ENCODE peak calls at places on chromosome 6, in six cellular contexts. One of them, this sample, is unnamed.
A peak's percentile ranks its signal among the peaks of the same experiment; 100 is the strongest.

GRCh38 chr6:30682181-30683117 is 4.0 kb downstream of the PPP1R18 start:
- DNase-seq in CD4-positive, alpha-beta memory T cell: peak; percentile 89
- DNase-seq in HL-60: peak; percentile 99
- DNase-seq in lower lobe of right lung: peak; percentile 91
- DNase-seq in mesendoderm: peak; percentile 92
- DNase-seq in suprapubic skin: peak; percentile 92
- DNase-seq in this sample: peak; percentile 99

GRCh38 chr6:292506-293184 is 358 bp downstream of the DUSP22 start:
- DNase-seq in lower lobe of right lung: peak; percentile 89
- DNase-seq in HL-60: peak; percentile 86
- DNase-seq in CD4-positive, alpha-beta memory T cell: peak; percentile 75
- DNase-seq in mesendoderm: peak; percentile 62
- DNase-seq in suprapubic skin: peak; percentile 90
- DNase-seq in this sample: peak; percentile 98

GRCh38 chr6:53794720-53795253 is at the start of gene LRRC1:
- DNase-seq in HL-60: peak; percentile 79
- DNase-seq in lower lobe of right lung: peak; percentile 94
- DNase-seq in suprapubic skin: peak; percentile 92
- DNase-seq in CD4-positive, alpha-beta memory T cell: peak; percentile 84
- DNase-seq in mesendoderm: peak; percentile 95
- DNase-seq in this sample: peak; percentile 97

GRCh38 chr6:41777886-41778285 is 1.8 kb downstream of the FRS3 start:
- DNase-seq in suprapubic skin: peak; percentile 52
- DNase-seq in HL-60: no peak
- DNase-seq in CD4-positive, alpha-beta memory T cell: no peak
- DNase-seq in mesendoderm: no peak
- DNase-seq in lower lobe of right lung: no peak
- DNase-seq in this sample: no peak

GRCh38 chr6:11675610-11676009 is 103.0 kb downstream of the ADTRP start:
- DNase-seq in lower lobe of right lung: no peak
- DNase-seq in HL-60: no peak
- DNase-seq in CD4-positive, alpha-beta memory T cell: no peak
- DNase-seq in suprapubic skin: no peak
- DNase-seq in mesendoderm: no peak
- DNase-seq in this sample: no peak

GRCh38 chr6:44059359-44060342 is 67.6 kb downstream of the MRPL14 start:
- DNase-seq in HL-60: peak; percentile 86
- DNase-seq in mesendoderm: no peak
- DNase-seq in suprapubic skin: no peak
- DNase-seq in lower lobe of right lung: peak; percentile 84
- DNase-seq in CD4-positive, alpha-beta memory T cell: no peak
- DNase-seq in this sample: no peak

GRCh38 chr6:56638760-56639159 is 3.9 kb downstream of the DST start:
- DNase-seq in mesendoderm: no peak
- DNase-seq in lower lobe of right lung: no peak
- DNase-seq in suprapubic skin: no peak
- DNase-seq in CD4-positive, alpha-beta memory T cell: no peak
- DNase-seq in HL-60: no peak
- DNase-seq in this sample: no peak

GRCh38 chr6:121356575-121356974 is 22.3 kb upstream of the TBC1D32 start:
- DNase-seq in HL-60: no peak
- DNase-seq in CD4-positive, alpha-beta memory T cell: no peak
- DNase-seq in lower lobe of right lung: no peak
- DNase-seq in mesendoderm: no peak
- DNase-seq in suprapubic skin: no peak
- DNase-seq in this sample: no peak

GRCh38 chr6:170038717-170039116 is 252.2 kb downstream of the DLL1 start:
- DNase-seq in suprapubic skin: peak; percentile 37
- DNase-seq in lower lobe of right lung: peak; percentile 34
- DNase-seq in HL-60: no peak
- DNase-seq in CD4-positive, alpha-beta memory T cell: no peak
- DNase-seq in mesendoderm: no peak
- DNase-seq in this sample: peak; percentile 16

GRCh38 chr6:158353851-158354508 is 41.7 kb downstream of the TULP4 start:
- DNase-seq in lower lobe of right lung: no peak
- DNase-seq in mesendoderm: no peak
- DNase-seq in HL-60: no peak
- DNase-seq in CD4-positive, alpha-beta memory T cell: no peak
- DNase-seq in suprapubic skin: no peak
- DNase-seq in this sample: no peak

GRCh38 chr6:133587841-133588240 is 301.1 kb upstream of the TCF21 start:
- DNase-seq in lower lobe of right lung: no peak
- DNase-seq in suprapubic skin: no peak
- DNase-seq in HL-60: no peak
- DNase-seq in CD4-positive, alpha-beta memory T cell: no peak
- DNase-seq in mesendoderm: no peak
- DNase-seq in this sample: no peak

GRCh38 chr6:33192671-33193602 is 670 bp upstream of the COL11A2 start:
- DNase-seq in mesendoderm: no peak
- DNase-seq in lower lobe of right lung: no peak
- DNase-seq in CD4-positive, alpha-beta memory T cell: peak; percentile 11
- DNase-seq in HL-60: no peak
- DNase-seq in suprapubic skin: no peak
- DNase-seq in this sample: peak; percentile 86

GRCh38 chr6:6825153-6825847 is 236.8 kb downstream of the LY86 start:
- DNase-seq in lower lobe of right lung: no peak
- DNase-seq in mesendoderm: peak; percentile 37
- DNase-seq in suprapubic skin: no peak
- DNase-seq in HL-60: no peak
- DNase-seq in CD4-positive, alpha-beta memory T cell: no peak
- DNase-seq in this sample: no peak

DNA sequence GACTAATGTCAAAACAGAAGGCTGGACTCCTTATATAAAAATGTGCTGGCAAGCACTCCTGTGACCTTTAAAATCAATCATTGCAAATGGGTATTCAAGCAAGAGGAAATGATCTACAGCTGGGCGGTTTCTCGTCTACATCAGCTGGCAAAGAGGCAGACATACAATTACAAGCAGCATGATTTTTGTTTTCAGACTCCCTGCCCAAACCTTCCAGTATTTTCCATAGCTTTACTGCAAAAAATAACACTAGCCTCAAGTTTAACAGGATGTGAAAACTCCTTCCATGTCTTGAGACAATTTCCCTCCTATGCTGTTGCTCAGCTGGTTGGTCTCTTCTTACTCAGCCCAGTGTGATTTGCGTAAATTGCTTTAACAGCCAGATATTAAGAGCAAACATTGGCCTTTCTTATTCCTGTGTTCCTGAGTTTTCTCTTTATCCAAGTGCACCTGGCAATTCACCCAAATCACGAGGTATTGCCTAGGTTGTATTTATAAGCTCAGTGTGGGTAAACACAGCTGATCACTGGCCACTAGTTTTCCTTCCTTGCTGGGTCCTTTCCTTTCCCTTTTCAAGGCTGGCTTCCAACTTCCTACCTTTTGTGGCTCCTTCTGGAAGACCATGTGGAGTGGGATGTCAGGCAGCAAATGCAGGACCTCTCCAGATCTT is 130.4 kb downstream of the MOXD1 start:
- DNase-seq in HL-60: no peak
- DNase-seq in mesendoderm: no peak
- DNase-seq in lower lobe of right lung: no peak
- DNase-seq in suprapubic skin: no peak
- DNase-seq in CD4-positive, alpha-beta memory T cell: no peak
- DNase-seq in this sample: no peak
- H3K4me3 ChIP-seq in HL-60: no peak overlapping the region
- H3K4me3 ChIP-seq in mesendoderm: no peak overlapping the region
- H3K4me3 ChIP-seq in lower lobe of right lung: no peak overlapping the region
- H3K4me3 ChIP-seq in suprapubic skin: no peak overlapping the region
- H3K4me3 ChIP-seq in CD4-positive, alpha-beta memory T cell: no peak overlapping the region
- H3K4me3 ChIP-seq in this sample: no peak overlapping the region

GRCh38 chr6:160007581-160007980 is 38.7 kb downstream of the IGF2R start:
- DNase-seq in mesendoderm: no peak
- DNase-seq in suprapubic skin: no peak
- DNase-seq in HL-60: no peak
- DNase-seq in lower lobe of right lung: no peak
- DNase-seq in CD4-positive, alpha-beta memory T cell: no peak
- DNase-seq in this sample: no peak

GRCh38 chr6:160005861-160006540 is 37.1 kb downstream of the IGF2R start:
- DNase-seq in lower lobe of right lung: peak; percentile 56
- DNase-seq in CD4-positive, alpha-beta memory T cell: no peak
- DNase-seq in suprapubic skin: no peak
- DNase-seq in HL-60: no peak
- DNase-seq in mesendoderm: no peak
- DNase-seq in this sample: peak; percentile 76

GRCh38 chr6:160007118-160007517 is 38.2 kb downstream of the IGF2R start:
- DNase-seq in HL-60: no peak
- DNase-seq in CD4-positive, alpha-beta memory T cell: no peak
- DNase-seq in lower lobe of right lung: no peak
- DNase-seq in suprapubic skin: no peak
- DNase-seq in mesendoderm: no peak
- DNase-seq in this sample: no peak

GRCh38 chr6:160013987-160014868 is 45.3 kb downstream of the IGF2R start:
- DNase-seq in HL-60: no peak
- DNase-seq in mesendoderm: no peak
- DNase-seq in suprapubic skin: no peak
- DNase-seq in lower lobe of right lung: no peak
- DNase-seq in CD4-positive, alpha-beta memory T cell: no peak
- DNase-seq in this sample: no peak

GRCh38 chr6:160010067-160010466 is 41.2 kb downstream of the IGF2R start:
- DNase-seq in HL-60: no peak
- DNase-seq in CD4-positive, alpha-beta memory T cell: no peak
- DNase-seq in lower lobe of right lung: no peak
- DNase-seq in mesendoderm: no peak
- DNase-seq in suprapubic skin: no peak
- DNase-seq in this sample: no peak
- H3K27ac ChIP-seq in HL-60: no peak overlapping the region
- H3K27ac ChIP-seq in CD4-positive, alpha-beta memory T cell: no peak overlapping the region
- H3K27ac ChIP-seq in lower lobe of right lung: no peak overlapping the region
- H3K27ac ChIP-seq in mesendoderm: no peak overlapping the region
- H3K27ac ChIP-seq in suprapubic skin: no peak overlapping the region
- H3K27ac ChIP-seq in this sample: no peak overlapping the region

DNA sequence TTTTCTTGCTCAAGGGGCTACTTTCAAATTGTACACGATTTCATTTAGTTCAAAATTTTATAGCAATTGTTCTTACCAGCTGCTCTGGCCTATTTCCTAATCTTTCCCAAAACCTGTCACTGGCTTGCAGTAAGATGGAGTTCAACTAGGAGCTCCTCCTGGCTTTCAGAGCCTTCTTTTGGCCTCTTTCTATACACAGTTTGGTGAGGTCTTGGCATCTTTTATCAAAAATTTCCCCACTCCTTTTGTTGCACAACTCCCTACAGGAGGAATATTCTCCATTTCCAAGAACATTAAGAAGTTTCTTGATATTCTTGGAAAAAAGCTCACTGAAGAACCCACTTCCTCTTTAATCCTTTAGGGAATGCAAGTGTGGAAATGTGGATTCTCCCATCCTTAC is 171.2 kb upstream of the KCNK16 start:
- DNase-seq in suprapubic skin: no peak
- DNase-seq in mesendoderm: no peak
- DNase-seq in lower lobe of right lung: no peak
- DNase-seq in CD4-positive, alpha-beta memory T cell: no peak
- DNase-seq in HL-60: no peak
- DNase-seq in this sample: no peak
- H3K4me3 ChIP-seq in suprapubic skin: no peak overlapping the region
- H3K4me3 ChIP-seq in mesendoderm: no peak overlapping the region
- H3K4me3 ChIP-seq in lower lobe of right lung: no peak overlapping the region
- H3K4me3 ChIP-seq in CD4-positive, alpha-beta memory T cell: no peak overlapping the region
- H3K4me3 ChIP-seq in HL-60: no peak overlapping the region
- H3K4me3 ChIP-seq in this sample: no peak overlapping the region

GRCh38 chr6:155047523-155047922 is 52.4 kb downstream of the TIAM2 start:
- DNase-seq in mesendoderm: no peak
- DNase-seq in HL-60: no peak
- DNase-seq in suprapubic skin: no peak
- DNase-seq in lower lobe of right lung: no peak
- DNase-seq in CD4-positive, alpha-beta memory T cell: no peak
- DNase-seq in this sample: no peak

GRCh38 chr6:155042983-155043382 is 47.9 kb downstream of the TIAM2 start:
- DNase-seq in CD4-positive, alpha-beta memory T cell: no peak
- DNase-seq in lower lobe of right lung: no peak
- DNase-seq in suprapubic skin: no peak
- DNase-seq in mesendoderm: no peak
- DNase-seq in HL-60: no peak
- DNase-seq in this sample: no peak

GRCh38 chr6:155041781-155042279 is 46.7 kb downstream of the TIAM2 start:
- DNase-seq in HL-60: no peak
- DNase-seq in suprapubic skin: no peak
- DNase-seq in lower lobe of right lung: no peak
- DNase-seq in CD4-positive, alpha-beta memory T cell: no peak
- DNase-seq in mesendoderm: no peak
- DNase-seq in this sample: no peak

GRCh38 chr6:155050311-155050710 is 55.2 kb downstream of the TIAM2 start:
- DNase-seq in mesendoderm: no peak
- DNase-seq in lower lobe of right lung: no peak
- DNase-seq in suprapubic skin: no peak
- DNase-seq in HL-60: no peak
- DNase-seq in CD4-positive, alpha-beta memory T cell: peak; percentile 46
- DNase-seq in this sample: no peak

GRCh38 chr6:155045561-155046404 is 50.7 kb downstream of the TIAM2 start:
- DNase-seq in CD4-positive, alpha-beta memory T cell: no peak
- DNase-seq in HL-60: no peak
- DNase-seq in suprapubic skin: no peak
- DNase-seq in mesendoderm: no peak
- DNase-seq in lower lobe of right lung: no peak
- DNase-seq in this sample: no peak
- H3K27ac ChIP-seq in CD4-positive, alpha-beta memory T cell: no peak overlapping the region
- H3K27ac ChIP-seq in HL-60: no peak overlapping the region
- H3K27ac ChIP-seq in suprapubic skin: no peak overlapping the region
- H3K27ac ChIP-seq in mesendoderm: no peak overlapping the region
- H3K27ac ChIP-seq in lower lobe of right lung: no peak overlapping the region
- H3K27ac ChIP-seq in this sample: no peak overlapping the region

DNA sequence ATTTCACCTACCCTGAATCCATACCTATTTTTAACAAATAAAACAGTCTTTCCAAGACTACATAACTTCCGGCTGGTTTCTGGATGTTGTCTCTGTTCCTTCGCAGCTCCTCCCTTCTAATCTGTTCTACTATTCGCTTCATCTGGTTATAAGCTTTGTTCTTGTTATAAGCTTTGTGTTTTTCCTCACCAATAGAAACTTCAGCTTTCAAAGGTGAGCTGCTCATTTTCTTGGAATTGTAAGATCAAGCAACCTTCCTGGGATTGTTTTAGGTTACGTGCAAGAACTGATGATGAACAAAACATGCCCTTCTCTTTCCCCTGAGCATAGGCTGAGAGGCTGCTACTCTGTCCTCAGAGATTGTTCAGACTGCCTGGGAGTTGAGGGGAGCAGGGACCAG is 2.1 kb downstream of the GFOD1 start:
- DNase-seq in mesendoderm: no peak
- DNase-seq in lower lobe of right lung: no peak
- DNase-seq in HL-60: no peak
- DNase-seq in CD4-positive, alpha-beta memory T cell: no peak
- DNase-seq in suprapubic skin: no peak
- DNase-seq in this sample: no peak
- H3K4me3 ChIP-seq in mesendoderm: peak overlapping the region; percentile 61
- H3K4me3 ChIP-seq in lower lobe of right lung: peak overlapping the region; percentile 91
- H3K4me3 ChIP-seq in HL-60: peak overlapping the region; percentile 90
- H3K4me3 ChIP-seq in CD4-positive, alpha-beta memory T cell: no peak overlapping the region
- H3K4me3 ChIP-seq in suprapubic skin: peak overlapping the region; percentile 94
- H3K4me3 ChIP-seq in this sample: peak overlapping the region; percentile 91